ENCODE peak calls at places on chromosome X, in four cellular contexts. P is left ventricle myocardium inferior; E is pancreas; X is CD8-positive, alpha-beta memory T cell. L is an unnamed sample.

GRCh38 chrX:130772313-130773140 is 130.5 kb downstream of the ENOX2 start:
- DNase-seq in E (no peak), P (no peak), X (no peak), L (no peak)

GRCh38 chrX:17692709-17693346 is 44.5 kb upstream of the SCML1 start:
- DNase-seq in E (no peak), P (no peak), X (no peak), L (peak; percentile 3)

GRCh38 chrX:118074086-118074485 is 42.5 kb downstream of the KLHL13 start:
- DNase-seq in X (no peak), E (no peak), P (no peak), L (no peak)

GRCh38 chrX:147884958-147885357 is 26.8 kb upstream of the FMR1 start:
- DNase-seq in X (no peak), P (no peak), E (no peak), L (no peak)

GRCh38 chrX:97895751-97896150 is 1012.0 kb downstream of the RPA4 start:
- DNase-seq in P (no peak), X (no peak), E (no peak), L (no peak)

GRCh38 chrX:13755254-13755653 is 20.7 kb downstream of the OFD1 start:
- DNase-seq in X (no peak), P (no peak), E (no peak), L (no peak)

GRCh38 chrX:123964155-123964554 is 2.6 kb downstream of the STAG2 start:
- DNase-seq in E (no peak), P (no peak), X (no peak), L (no peak)

GRCh38 chrX:119041175-119041574 is 31.6 kb upstream of the CT47C1 start:
- DNase-seq in X (no peak), P (peak; percentile 31), E (peak; percentile 43), L (peak; percentile 60)

GRCh38 chrX:137926090-137926489 is 360.2 kb downstream of the ZIC3 start:
- DNase-seq in X (no peak), P (no peak), E (no peak), L (no peak)

GRCh38 chrX:31609130-31609529 is 537.3 kb upstream of the FTHL17 start:
- DNase-seq in X (no peak), E (no peak), P (no peak), L (no peak)

GRCh38 chrX:100648601-100649417 is 4.8 kb downstream of the SRPX2 start:
- DNase-seq in X (no peak), E (no peak), P (peak; percentile 20), L (peak; percentile 21)

GRCh38 chrX:79604364-79604763 is 237.2 kb upstream of the ITM2A start:
- DNase-seq in P (no peak), E (no peak), X (no peak), L (no peak)

GRCh38 chrX:40095588-40096394 is 2.0 kb downstream of the BCOR start:
- DNase-seq in X (peak; percentile 61), P (peak; percentile 23), E (no peak), L (peak; percentile 25)

GRCh38 chrX:7925867-7926472 is 1.2 kb downstream of the PNPLA4 start:
- DNase-seq in P (peak; percentile 28), E (peak; percentile 21), X (peak; percentile 67), L (peak; percentile 37)

DNA sequence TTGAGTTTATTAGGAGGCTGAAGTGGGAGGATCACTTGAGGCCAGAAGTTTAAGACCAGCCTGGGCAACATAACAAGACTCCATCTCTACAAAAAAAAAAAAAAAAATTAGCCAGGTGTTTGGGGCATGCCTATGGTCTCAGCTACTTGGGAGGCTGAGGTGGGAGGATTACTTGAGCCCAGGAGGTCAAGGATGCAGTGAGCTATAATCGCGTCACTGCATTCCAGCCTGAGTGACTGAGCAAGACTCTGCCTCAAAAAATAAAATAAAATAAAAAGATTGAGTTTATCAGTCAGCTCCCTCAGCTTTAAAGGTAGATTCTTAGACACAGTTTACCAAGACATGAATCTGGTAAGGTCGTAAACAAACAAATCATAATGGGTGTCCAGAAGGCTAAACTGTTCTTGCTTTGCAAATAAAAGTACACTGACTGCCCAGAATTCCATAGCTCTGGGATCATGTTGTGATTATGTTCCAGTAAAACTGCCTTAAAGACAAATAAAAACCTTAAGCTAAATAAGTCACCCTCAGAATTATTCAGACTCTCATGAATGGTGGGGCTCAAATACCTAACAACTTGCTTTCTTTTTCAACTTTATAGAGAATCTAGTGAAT is 18.7 kb downstream of the APOO start:
- DNase-seq in X (no peak), E (no peak), P (no peak), L (no peak)
- H3K27ac ChIP-seq in X (no peak overlapping the region), E (peak overlapping the region; percentile 44), P (peak overlapping the region; percentile 8), L (no peak overlapping the region)

GRCh38 chrX:71450433-71451106 is 82.3 kb upstream of the OGT start:
- DNase-seq in E (no peak), X (no peak), P (no peak), L (no peak)

GRCh38 chrX:71458866-71459265 is 74.0 kb upstream of the OGT start:
- DNase-seq in P (no peak), X (no peak), E (no peak), L (no peak)

DNA sequence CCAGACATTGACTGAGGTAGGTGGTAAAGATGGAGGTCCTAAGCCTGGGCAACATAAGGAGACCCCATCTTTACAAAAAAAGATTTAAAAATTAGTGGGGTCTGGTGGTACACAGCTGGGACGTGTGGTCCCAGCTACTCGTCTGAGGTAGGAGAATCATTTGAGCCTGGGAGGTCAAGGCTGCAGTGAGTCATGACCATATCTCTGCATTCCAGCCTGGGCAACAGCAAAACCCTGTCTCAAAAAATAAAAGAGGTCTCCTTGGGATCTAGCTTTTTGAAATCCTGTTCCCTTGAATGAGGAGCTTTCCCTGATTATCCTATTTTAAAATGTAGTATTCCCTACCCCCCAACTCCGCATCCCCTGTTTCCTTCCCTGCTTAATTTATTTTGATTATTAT is 78.7 kb upstream of the OGT start:
- DNase-seq in X (no peak), E (no peak), P (no peak), L (no peak)
- H3K36me3 ChIP-seq in X (peaks cover 29% of the 10 kb centered on the region), E (no peaks in the 10 kb centered on the region), P (peaks cover 46% of the 10 kb centered on the region), L (peaks cover 75% of the 10 kb centered on the region)

DNA sequence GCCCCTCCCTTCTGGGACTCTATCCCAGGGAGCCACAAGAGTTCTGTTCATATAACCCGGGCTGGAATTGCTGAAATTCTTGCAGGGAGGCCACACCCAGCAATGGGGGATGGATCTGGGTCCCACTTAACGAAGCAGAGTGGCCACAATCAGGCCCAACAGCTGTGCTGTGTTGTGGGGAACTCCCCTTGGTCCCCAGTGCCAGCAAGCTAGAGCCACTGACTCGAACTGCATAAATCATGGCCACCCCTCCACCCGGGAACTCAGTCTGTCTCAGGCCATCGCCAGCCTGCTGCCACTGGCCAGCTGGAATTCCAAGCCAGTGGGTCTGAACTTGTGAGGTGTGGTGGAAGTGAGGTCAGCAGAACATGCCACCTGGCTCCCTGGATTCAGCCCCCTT is 111.1 kb downstream of the KLF8 start:
- DNase-seq in P (no peak), E (no peak), X (no peak), L (no peak)
- H3K9me3 ChIP-seq in P (peaks cover 15% of the 10 kb centered on the region), E (no peaks in the 10 kb centered on the region), X (no peaks in the 10 kb centered on the region), L (no peaks in the 10 kb centered on the region)

GRCh38 chrX:66053414-66053813 is 13.5 kb upstream of the VSIG4 start:
- DNase-seq in E (no peak), P (no peak), X (no peak), L (no peak)
- H3K27ac ChIP-seq in E (no peak overlapping the region), P (no peak overlapping the region), X (no peak overlapping the region), L (peak overlapping the region; percentile 65)

L was measured in heart right ventricle.